ENCODE peak calls at places on chromosomes 12 and 14, in four cellular contexts. U is endothelial cell; A is T follicular helper cell; S is stimulated activated CD4-positive, alpha-beta T cell treated with anti-CD3 and anti-CD28 coated beads, Interleukin-4, amount 100 ng/mL, for 48 hours. V is an unnamed sample.

GRCh38 chr14:91872011-91872476 is 4.7 kb upstream of the TC2N start:
- DNase-seq in U (no peak), A (peak), S (no peak), V (no peak)

GRCh38 chr12:124217508-124217981 is 77.3 kb upstream of the RFLNA start:
- DNase-seq in U (no peak), A (no peak), S (no peak), V (no peak)

GRCh38 chr14:102629700-102630365 is 37.4 kb downstream of the RCOR1 start:
- DNase-seq in U (no peak), A (no peak), S (no peak), V (no peak)

GRCh38 chr12:113359133-113359938 is 949 bp downstream of the PLBD2 start:
- DNase-seq in U (no peak), A (no peak), S (no peak), V (no peak)

GRCh38 chr14:23138173-23138535 is 19.1 kb upstream of the CEBPE start:
- DNase-seq in U (no peak), A (no peak), S (no peak), V (no peak)

GRCh38 chr12:102542816-102543448 is 62.6 kb upstream of the IGF1 start:
- DNase-seq in U (no peak), A (no peak), S (no peak), V (no peak)

GRCh38 chr14:88269816-88270416 is 53.2 kb downstream of the KCNK10 start:
- DNase-seq in U (no peak), A (no peak), S (no peak), V (no peak)

GRCh38 chr12:56998981-56999380 is 7.4 kb downstream of the ZBTB39 start:
- DNase-seq in U (no peak), A (no peak), S (peak), V (no peak)

GRCh38 chr14:51928568-51928967 is 60.8 kb upstream of the RTRAF start:
- DNase-seq in U (no peak), A (no peak), S (no peak), V (no peak)

GRCh38 chr14:94390372-94391086 is 2.1 kb upstream of the SERPINA1 start:
- DNase-seq in U (no peak), A (no peak), S (no peak), V (no peak)

GRCh38 chr12:80607361-80608135 is 99.9 kb upstream of the MYF6 start:
- DNase-seq in U (no peak), A (no peak), S (no peak), V (no peak)

GRCh38 chr12:127063339-127064090 is 1203.5 kb upstream of the TMEM132C start:
- DNase-seq in U (no peak), A (no peak), S (no peak), V (no peak)

GRCh38 chr12:13437541-13437940 is 241.0 kb downstream of the EMP1 start:
- DNase-seq in U (no peak), A (no peak), S (no peak), V (no peak)

GRCh38 chr12:22334696-22335290 is at the start of gene ST8SIA1:
- DNase-seq in U (peak), A (peak), S (peak), V (no peak)

GRCh38 chr12:132503611-132504204 is 13.8 kb downstream of the FBRSL1 start:
- DNase-seq in U (no peak), A (no peak), S (no peak), V (no peak)

GRCh38 chr14:92950773-92951172 is 27.8 kb downstream of the CHGA start:
- DNase-seq in U (no peak), A (no peak), S (no peak), V (no peak)

GRCh38 chr12:50659690-50660424 is 104.0 kb upstream of the ATF1 start:
- DNase-seq in U (no peak), A (no peak), S (no peak), V (no peak)

GRCh38 chr12:99332936-99333591 is 314.5 kb upstream of the GARIN6 start:
- DNase-seq in U (no peak), A (no peak), S (no peak), V (no peak)

GRCh38 chr14:50403433-50403832 is 6.8 kb upstream of the CDKL1 start:
- DNase-seq in U (peak), A (no peak), S (no peak), V (no peak)

GRCh38 chr14:35332517-35333346 is 40.5 kb downstream of the PSMA6 start:
- DNase-seq in U (no peak), A (no peak), S (peak), V (no peak)

GRCh38 chr14:49594347-49595089 is 4.2 kb upstream of the LRR1 start:
- DNase-seq in U (no peak), A (no peak), S (no peak), V (no peak)

GRCh38 chr12:92778525-92778924 is 75.7 kb downstream of the PLEKHG7 start:
- DNase-seq in U (no peak), A (no peak), S (no peak), V (no peak)

GRCh38 chr12:43571885-43572284 is 19.9 kb upstream of the ADAMTS20 start:
- DNase-seq in U (no peak), A (no peak), S (no peak), V (no peak)

GRCh38 chr12:49332891-49333371 is 4.1 kb downstream of the C1QL4 start:
- DNase-seq in U (no peak), A (no peak), S (no peak), V (no peak)

GRCh38 chr12:124709722-124710656 is 142.6 kb upstream of the NCOR2 start:
- DNase-seq in U (no peak), A (no peak), S (no peak), V (peak)

V was measured in AG09309.